ENCODE peak calls at places on chromosome 16, in seven cellular contexts. E is cardiac fibroblast, Z is neural progenitor cell, Y is NB4, S is epithelial cell of esophagus, D is dorsolateral prefrontal cortex, P is thoracic aorta. I is an unnamed sample.

GRCh38 chr16:69747115-69747514 is 7.6 kb downstream of the NOB1 start:
- DNase-seq in E (no peak), Z (no peak), Y (no peak), S (no peak), D (no peak), P (no peak), I (no peak)

GRCh38 chr16:15966420-15967222 is 17.2 kb downstream of the ABCC1 start:
- DNase-seq in E (peak; percentile 83), Z (no peak), Y (no peak), S (peak; percentile 85), D (no peak), P (no peak), I (peak; percentile 60)

GRCh38 chr16:65728172-65728571 is 606.3 kb upstream of the CDH11 start:
- DNase-seq in E (no peak), Z (peak; percentile 90), Y (no peak), S (peak; percentile 18), D (no peak), P (no peak), I (peak; percentile 18)

GRCh38 chr16:20984019-20984418 is 83.4 kb downstream of the LYRM1 start:
- DNase-seq in E (no peak), Z (no peak), Y (no peak), S (no peak), D (no peak), P (no peak), I (no peak)

GRCh38 chr16:35411156-35411555 is 1951.7 kb downstream of the TP53TG3F start:
- DNase-seq in E (no peak), Z (no peak), Y (no peak), S (no peak), D (no peak), P (no peak), I (no peak)

GRCh38 chr16:81238296-81239011 is at the start of gene BCO1:
- DNase-seq in E (peak; percentile 52), Z (peak; percentile 87), Y (no peak), S (peak; percentile 66), D (no peak), P (no peak), I (peak; percentile 58)

GRCh38 chr16:70804153-70804728 is 3.3 kb upstream of the VAC14 start:
- DNase-seq in E (peak; percentile 98), Z (no peak), Y (peak; percentile 82), S (peak; percentile 94), D (no peak), P (no peak), I (peak; percentile 94)

GRCh38 chr16:85159226-85159980 is 47.1 kb upstream of the CIBAR2 start:
- DNase-seq in E (no peak), Z (no peak), Y (no peak), S (no peak), D (no peak), P (no peak), I (no peak)

GRCh38 chr16:24114876-24115275 is 141.3 kb upstream of the CACNG3 start:
- DNase-seq in E (no peak), Z (no peak), Y (no peak), S (no peak), D (no peak), P (no peak), I (no peak)

DNA sequence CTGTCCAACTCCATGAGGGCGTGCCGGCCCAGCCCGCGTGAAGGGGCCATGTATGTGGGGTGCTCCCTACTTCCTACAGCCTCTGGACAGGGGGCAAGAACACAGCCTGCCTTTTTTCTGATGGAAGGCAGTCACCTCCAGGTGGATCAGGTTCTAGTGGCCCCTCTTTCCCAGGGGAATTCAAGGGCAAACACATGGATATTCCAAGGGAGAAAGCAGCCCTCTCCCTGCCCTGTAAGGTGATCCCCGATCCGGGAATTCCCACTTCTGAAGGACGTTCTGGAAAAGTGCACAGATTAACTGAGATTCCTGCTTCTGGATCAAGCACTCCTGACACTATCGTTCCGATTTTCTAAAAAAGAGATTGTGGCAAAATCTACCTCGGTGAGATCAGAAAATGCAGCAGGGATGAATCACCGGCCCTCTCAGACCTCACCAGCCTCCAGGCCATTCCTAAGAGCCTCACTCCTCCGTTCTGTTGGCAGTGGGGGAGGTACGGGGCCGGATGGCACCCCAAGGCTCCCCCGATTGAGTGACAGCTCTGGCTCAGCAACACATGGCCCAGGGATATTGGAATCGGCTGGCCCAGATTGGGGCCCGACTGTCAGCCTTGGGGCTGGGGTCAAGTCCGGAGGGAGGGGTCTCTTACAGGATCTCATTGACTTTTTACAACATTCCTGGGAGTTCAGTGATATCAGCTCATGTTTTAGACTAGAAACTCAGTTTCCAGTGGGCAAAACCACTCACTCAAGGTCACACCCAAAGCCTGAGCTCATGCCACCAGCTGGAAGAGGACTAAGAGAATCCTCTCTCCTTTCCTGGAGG is 12.3 kb downstream of the STX1B start:
- DNase-seq in E (peak; percentile 84), Z (no peak), Y (no peak), S (peak; percentile 90), D (no peak), P (no peak), I (peak; percentile 62)
- TF ChIP-seq CTCF in E (no peak), Z (no peak), Y (no peak), S (no peak), D (no peak), P (no peak), I (no peak)

GRCh38 chr16:50547340-50547865 is 793 bp upstream of the NKD1 start:
- DNase-seq in E (no peak), Z (peak; percentile 77), Y (peak; percentile 65), S (peak; percentile 9), D (peak; percentile 63), P (no peak), I (no peak)
- H3K4me3 ChIP-seq in E (peak overlapping the region; percentile 63), Z (peak overlapping the region; percentile 53), Y (peak overlapping the region; percentile 66), S (peak overlapping the region; percentile 59), D (peak overlapping the region; percentile 85), P (peak overlapping the region; percentile 93), I (peak overlapping the region; percentile 58)

GRCh38 chr16:2512920-2513404 is 790 bp upstream of the ATP6V0C start:
- DNase-seq in E (no peak), Z (peak; percentile 67), Y (peak; percentile 41), S (no peak), D (no peak), P (no peak), I (no peak)
- TF ChIP-seq CTCF in E (no peak), Z (peak; percentile 48), Y (peak; percentile 12), S (no peak), D (no peak), P (no peak), I (no peak)

GRCh38 chr16:4313563-4314531 is 2.0 kb upstream of the GLIS2 start:
- DNase-seq in E (peak; percentile 37), Z (peak; percentile 86), Y (peak; percentile 58), S (no peak), D (no peak), P (no peak), I (no peak)
- H3K4me3 ChIP-seq in E (no peak overlapping the region), Z (no peak overlapping the region), Y (no peak overlapping the region), S (no peak overlapping the region), D (no peak overlapping the region), P (peak overlapping the region; percentile 20), I (no peak overlapping the region)

DNA sequence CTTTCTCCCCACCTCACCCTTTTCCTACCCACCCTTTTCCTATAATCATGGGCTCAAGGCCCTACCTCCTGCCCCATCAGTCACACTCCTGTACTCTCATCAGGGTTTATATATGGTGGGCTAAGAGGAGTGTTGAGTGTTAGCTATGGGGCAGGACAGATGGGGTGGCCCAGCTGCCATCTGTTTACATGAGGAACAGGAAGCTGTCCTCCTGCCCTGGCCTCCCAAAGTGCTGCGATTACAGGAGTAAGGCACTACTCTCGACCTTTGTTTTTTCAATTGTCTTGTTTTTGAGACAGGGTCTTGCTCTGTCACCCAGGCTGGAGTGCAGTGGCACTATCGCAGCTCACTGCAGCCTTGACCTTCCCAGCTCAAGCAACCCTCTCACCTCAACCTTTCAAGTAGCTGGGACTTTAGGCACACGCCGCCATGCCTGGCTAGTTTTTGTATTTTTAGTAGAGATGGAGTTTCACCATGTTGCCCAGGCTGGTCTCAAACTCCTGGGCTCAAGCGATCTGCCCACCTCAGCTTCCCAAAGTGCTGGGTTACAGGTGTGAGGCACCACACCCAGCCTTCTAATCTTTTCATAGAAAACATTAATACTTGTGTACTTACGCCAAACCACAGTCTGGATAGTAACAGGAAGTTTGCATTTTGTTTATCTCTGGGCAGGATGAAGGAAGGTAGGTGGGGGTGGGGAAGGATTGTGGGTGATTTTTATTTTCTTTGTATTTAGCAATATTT is 1.6 kb downstream of the TRADD start:
- DNase-seq in E (no peak), Z (no peak), Y (no peak), S (no peak), D (no peak), P (no peak), I (no peak)
- TF ChIP-seq CTCF in E (no peak), Z (no peak), Y (no peak), S (no peak), D (no peak), P (no peak), I (no peak)

DNA sequence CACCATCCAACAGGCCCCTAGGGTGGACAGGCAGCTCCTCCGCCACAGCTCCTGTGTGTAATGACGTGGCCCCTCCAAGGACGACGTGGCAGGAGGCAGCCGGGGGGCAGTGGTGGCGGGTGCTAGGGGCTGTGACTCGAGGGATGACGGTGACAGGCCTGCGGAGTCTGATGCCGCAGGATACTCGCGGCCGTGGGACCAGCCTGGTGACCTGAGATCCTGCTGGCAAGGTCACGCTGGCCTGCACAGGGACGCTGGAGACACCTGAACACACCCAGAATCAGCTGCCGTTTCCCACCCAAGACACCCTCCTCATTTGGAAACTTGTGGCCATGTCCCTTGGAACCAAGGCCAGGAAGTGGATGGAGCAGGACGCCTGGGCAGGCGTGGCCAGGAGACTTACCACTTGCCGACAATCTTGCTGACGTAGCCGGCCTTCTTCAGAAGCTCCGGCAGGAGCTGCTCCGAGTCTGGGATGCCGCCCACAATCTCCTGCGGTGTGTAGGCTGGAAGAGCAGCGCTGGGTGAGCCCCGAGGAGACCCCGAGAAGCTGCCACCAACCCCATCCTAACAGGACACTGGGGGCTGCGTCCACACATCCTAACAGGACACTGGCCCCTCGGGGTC is 16.0 kb downstream of the GALNS start:
- DNase-seq in E (no peak), Z (no peak), Y (peak; percentile 84), S (no peak), D (no peak), P (no peak), I (no peak)
- H3K4me3 ChIP-seq in E (no peak overlapping the region), Z (no peak overlapping the region), Y (peak overlapping the region; percentile 53), S (no peak overlapping the region), D (no peak overlapping the region), P (no peak overlapping the region), I (no peak overlapping the region)

GRCh38 chr16:10942352-10943297 is at the start of gene DEXI:
- DNase-seq in E (peak; percentile 87), Z (peak; percentile 95), Y (peak; percentile 92), S (peak; percentile 91), D (peak; percentile 97), P (peak; percentile 71), I (peak; percentile 88)

GRCh38 chr16:10945065-10945787 is 862 bp downstream of the CLEC16A start:
- DNase-seq in E (no peak), Z (no peak), Y (no peak), S (no peak), D (no peak), P (no peak), I (no peak)

GRCh38 chr16:10947211-10947787 is 2.9 kb downstream of the CLEC16A start:
- DNase-seq in E (no peak), Z (no peak), Y (no peak), S (no peak), D (no peak), P (no peak), I (no peak)

GRCh38 chr16:10946308-10946707 is 1.9 kb downstream of the CLEC16A start:
- DNase-seq in E (no peak), Z (peak; percentile 42), Y (no peak), S (peak; percentile 54), D (no peak), P (no peak), I (no peak)

GRCh38 chr16:10944249-10945064 is at the start of gene CLEC16A:
- DNase-seq in E (peak; percentile 97), Z (peak; percentile 98), Y (peak; percentile 96), S (peak; percentile 98), D (peak; percentile 99), P (peak; percentile 89), I (peak; percentile 97)
- TF ChIP-seq CTCF in E (no peak), Z (peak; percentile 6), Y (no peak), S (no peak), D (peak; percentile 32), P (no peak), I (no peak)

I was measured in fibroblast of pulmonary artery.